ENCODE peak calls at places on chromosomes 2 and 18, in nine cellular contexts. Y, Q, X, U, L, R, I, O and V are unnamed samples.

GRCh38 chr18:44682871-44683221 is 2.2 kb downstream of the SETBP1 start:
- DNase-seq in Y (peak; percentile 18), Q (no peak), X (no peak), U (no peak), L (peak; percentile 2), R (no peak), I (no peak), O (no peak), V (peak; percentile 81)

GRCh38 chr2:30768036-30768686 is 39.1 kb downstream of the CAPN13 start:
- DNase-seq in Y (no peak), Q (no peak), X (no peak), U (no peak), L (no peak), R (no peak), I (no peak), O (no peak), V (no peak)

GRCh38 chr18:56873441-56874140 is 222.4 kb downstream of the WDR7 start:
- DNase-seq in Y (peak; percentile 17), Q (no peak), X (no peak), U (no peak), L (no peak), R (no peak), I (peak; percentile 18), O (peak; percentile 28), V (no peak)

GRCh38 chr2:96893289-96894150 is 23.6 kb upstream of the SEMA4C start:
- DNase-seq in Y (no peak), Q (no peak), X (no peak), U (no peak), L (no peak), R (no peak), I (no peak), O (no peak), V (no peak)

GRCh38 chr2:73087311-73087710 is 15.8 kb upstream of the SFXN5 start:
- DNase-seq in Y (no peak), Q (no peak), X (no peak), U (no peak), L (no peak), R (no peak), I (no peak), O (no peak), V (no peak)

GRCh38 chr2:120283649-120284048 is 31.0 kb downstream of the RALB start:
- DNase-seq in Y (no peak), Q (peak; percentile 61), X (peak; percentile 26), U (no peak), L (no peak), R (no peak), I (no peak), O (peak; percentile 65), V (peak; percentile 30)

GRCh38 chr18:68436485-68436884 is 278.4 kb downstream of the TMX3 start:
- DNase-seq in Y (no peak), Q (no peak), X (no peak), U (no peak), L (no peak), R (no peak), I (no peak), O (no peak), V (no peak)

GRCh38 chr2:224293976-224294375 is 107.9 kb downstream of the FAM124B start:
- DNase-seq in Y (peak; percentile 6), Q (no peak), X (no peak), U (no peak), L (no peak), R (no peak), I (no peak), O (no peak), V (peak; percentile 94)

GRCh38 chr2:201970786-201971108 is 62.9 kb upstream of the FZD7 start:
- DNase-seq in Y (no peak), Q (no peak), X (no peak), U (no peak), L (no peak), R (no peak), I (no peak), O (no peak), V (no peak)

GRCh38 chr2:216692636-216693413 is 2.5 kb downstream of the IGFBP5 start:
- DNase-seq in Y (peak; percentile 93), Q (peak; percentile 79), X (no peak), U (peak; percentile 38), L (peak; percentile 88), R (peak; percentile 85), I (peak; percentile 84), O (no peak), V (peak; percentile 98)

GRCh38 chr2:123500346-123500745 is 524.7 kb upstream of the CNTNAP5 start:
- DNase-seq in Y (no peak), Q (no peak), X (no peak), U (no peak), L (no peak), R (no peak), I (no peak), O (no peak), V (no peak)

GRCh38 chr2:95270541-95271081 is 3.6 kb upstream of the PROM2 start:
- DNase-seq in Y (no peak), Q (no peak), X (no peak), U (no peak), L (no peak), R (peak; percentile 38), I (no peak), O (no peak), V (no peak)

GRCh38 chr2:12051831-12052230 is 305.4 kb downstream of the LPIN1 start:
- DNase-seq in Y (no peak), Q (no peak), X (peak; percentile 57), U (no peak), L (no peak), R (no peak), I (no peak), O (no peak), V (no peak)

GRCh38 chr2:241125626-241126025 is 23.5 kb upstream of the MTERF4 start:
- DNase-seq in Y (no peak), Q (no peak), X (no peak), U (no peak), L (no peak), R (no peak), I (no peak), O (no peak), V (no peak)

GRCh38 chr2:86498468-86499260 is 57.5 kb downstream of the KDM3A start:
- DNase-seq in Y (no peak), Q (no peak), X (no peak), U (no peak), L (no peak), R (no peak), I (no peak), O (no peak), V (no peak)

GRCh38 chr2:64751286-64752260 is 97.9 kb upstream of the SERTAD2 start:
- DNase-seq in Y (no peak), Q (peak; percentile 37), X (peak; percentile 99), U (peak; percentile 80), L (peak; percentile 100), R (peak; percentile 99), I (peak; percentile 88), O (peak; percentile 28), V (peak; percentile 82)

GRCh38 chr2:106085441-106085911 is 108.6 kb downstream of the UXS1 start:
- DNase-seq in Y (no peak), Q (peak; percentile 13), X (peak; percentile 3), U (no peak), L (no peak), R (no peak), I (no peak), O (peak; percentile 38), V (peak; percentile 45)

GRCh38 chr2:239719791-239720410 is 305.2 kb downstream of the NDUFA10 start:
- DNase-seq in Y (no peak), Q (no peak), X (no peak), U (no peak), L (no peak), R (no peak), I (no peak), O (no peak), V (no peak)

GRCh38 chr2:108884629-108885028 is 98.1 kb downstream of the CCDC138 start:
- DNase-seq in Y (no peak), Q (no peak), X (no peak), U (no peak), L (no peak), R (no peak), I (no peak), O (no peak), V (no peak)

GRCh38 chr18:76713432-76713831 is 108.9 kb upstream of the ZNF236 start:
- DNase-seq in Y (no peak), Q (no peak), X (no peak), U (no peak), L (no peak), R (no peak), I (no peak), O (no peak), V (no peak)

GRCh38 chr2:39431592-39432316 is 5.3 kb downstream of the MAP4K3 start:
- DNase-seq in Y (no peak), Q (no peak), X (no peak), U (no peak), L (no peak), R (no peak), I (no peak), O (no peak), V (no peak)